ENCODE peak calls at places on chromosomes 16 and 17, in four cellular contexts. S, I, Y and K are unnamed samples.
A peak's percentile ranks its signal among the peaks of the same experiment; 100 is the strongest.

GRCh38 chr17:62740066-62740465 is 68.0 kb downstream of the MARCHF10 start:
- DNase-seq in S (no peak), I (no peak), Y (no peak), K (no peak)

GRCh38 chr16:67137605-67138004 is 13.2 kb downstream of the B3GNT9 start:
- DNase-seq in S (no peak), I (no peak), Y (no peak), K (no peak)

GRCh38 chr17:77353684-77354419 is 213.1 kb downstream of the SEC14L1 start:
- DNase-seq in S (no peak), I (no peak), Y (peak; percentile 9), K (no peak)

GRCh38 chr17:77090476-77090875 is 50.3 kb upstream of the SEC14L1 start:
- DNase-seq in S (no peak), I (no peak), Y (no peak), K (no peak)

GRCh38 chr17:42920922-42921321 is 20.3 kb downstream of the G6PC1 start:
- DNase-seq in S (no peak), I (peak; percentile 48), Y (peak; percentile 30), K (no peak)

GRCh38 chr16:66617728-66618127 is 13.2 kb downstream of the CMTM3 start:
- DNase-seq in S (no peak), I (no peak), Y (no peak), K (peak; percentile 79)

GRCh38 chr16:71367243-71367976 is 8.9 kb downstream of the CALB2 start:
- DNase-seq in S (no peak), I (peak; percentile 47), Y (peak; percentile 28), K (no peak)

GRCh38 chr17:61384384-61385090 is 15.1 kb upstream of the TBX2 start:
- DNase-seq in S (no peak), I (no peak), Y (no peak), K (no peak)

GRCh38 chr16:63323055-63323454 is 1286.8 kb upstream of the CDH8 start:
- DNase-seq in S (no peak), I (no peak), Y (no peak), K (no peak)

GRCh38 chr16:66660422-66661209 is 35.9 kb downstream of the CMTM4 start:
- DNase-seq in S (no peak), I (peak; percentile 52), Y (peak; percentile 46), K (peak; percentile 58)

GRCh38 chr16:82715833-82716232 is 89.1 kb downstream of the CDH13 start:
- DNase-seq in S (no peak), I (no peak), Y (no peak), K (no peak)

GRCh38 chr17:74372426-74372825 is 5.1 kb downstream of the GPR142 start:
- DNase-seq in S (no peak), I (no peak), Y (no peak), K (no peak)

GRCh38 chr16:8936421-8936820 is 27.3 kb downstream of the USP7 start:
- DNase-seq in S (no peak), I (peak; percentile 56), Y (peak; percentile 59), K (no peak)

GRCh38 chr17:60327122-60327869 is 64.6 kb downstream of the USP32 start:
- DNase-seq in S (no peak), I (no peak), Y (no peak), K (no peak)

GRCh38 chr16:29007865-29008593 is 23.2 kb downstream of the LAT start:
- DNase-seq in S (no peak), I (no peak), Y (no peak), K (no peak)

GRCh38 chr17:43655702-43656275 is 5.9 kb downstream of the MEOX1 start:
- DNase-seq in S (no peak), I (no peak), Y (no peak), K (no peak)

GRCh38 chr16:81471882-81472281 is 27.3 kb downstream of the CMIP start:
- DNase-seq in S (no peak), I (no peak), Y (no peak), K (no peak)

GRCh38 chr16:3007059-3007956 is 5.4 kb upstream of the CLDN9 start:
- DNase-seq in S (no peak), I (peak; percentile 76), Y (no peak), K (no peak)
- TF ChIP-seq POLR2A in S (no peak), I (peak; percentile 39), Y (no peak), K (no peak)

DNA sequence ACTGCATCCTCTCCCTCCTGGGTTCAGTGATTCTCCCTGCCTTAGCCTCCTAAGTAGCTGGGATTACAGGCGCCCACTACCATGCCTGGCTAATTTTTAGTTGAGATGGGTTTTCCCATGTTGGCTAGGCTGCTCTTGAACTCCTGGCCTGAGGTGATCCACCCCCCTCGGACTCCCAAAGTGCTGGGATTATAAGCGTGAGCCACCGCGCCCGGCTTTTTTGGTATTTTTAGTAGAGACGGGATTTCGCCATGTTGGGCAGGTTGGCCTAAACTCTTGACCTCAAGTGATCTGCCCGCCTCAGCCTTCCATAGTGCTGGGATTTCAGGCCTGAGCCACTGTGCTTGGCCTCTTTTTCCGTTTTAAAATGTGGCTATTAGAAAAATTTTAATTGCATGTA is 343.8 kb upstream of the RBFOX1 start:
- DNase-seq in S (no peak), I (no peak), Y (no peak), K (no peak)
- TF ChIP-seq POLR2A in S (no peak), I (no peak), Y (no peak), K (no peak)

DNA sequence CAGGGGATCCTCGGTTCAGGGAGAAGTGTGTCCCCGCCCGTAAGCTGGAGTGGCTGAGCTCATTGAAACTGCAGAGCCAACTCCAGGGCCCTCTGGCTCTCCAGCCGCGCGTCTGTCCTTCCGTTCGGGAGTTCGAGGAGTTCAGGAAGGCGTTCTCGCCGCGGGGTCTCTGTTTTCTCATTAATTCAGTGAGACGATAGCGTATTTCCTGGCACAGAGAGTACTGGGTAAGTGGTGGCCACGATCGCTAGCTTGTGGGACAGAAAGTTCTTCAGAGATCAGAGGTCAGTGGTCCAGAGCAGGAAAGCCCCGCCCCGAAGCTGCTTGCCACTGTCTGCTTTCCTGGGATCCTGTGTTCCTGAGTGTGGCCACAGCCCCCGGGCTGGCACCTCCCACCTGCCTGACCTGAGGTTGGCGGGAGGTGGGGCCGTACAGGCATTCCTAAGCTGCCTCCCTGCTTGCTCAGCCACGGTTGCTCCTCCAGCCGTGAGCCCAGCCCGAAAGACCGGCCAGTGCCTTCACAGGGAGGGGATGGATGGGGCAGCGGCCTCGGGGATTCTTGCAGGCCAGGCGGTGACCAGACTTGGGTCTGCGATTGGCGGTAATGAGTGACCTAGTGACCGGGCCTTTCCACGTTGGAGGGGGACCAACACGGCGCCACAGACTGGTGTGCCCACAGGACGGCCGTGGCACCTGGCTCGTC is 8.9 kb downstream of the BAIAP2 start:
- DNase-seq in S (no peak), I (no peak), Y (peak; percentile 76), K (peak; percentile 85)
- TF ChIP-seq POLR2A in S (no peak), I (peak; percentile 23), Y (no peak), K (no peak)

GRCh38 chr16:383326-384020 is 1.7 kb upstream of the PGAP6 start:
- DNase-seq in S (peak; percentile 68), I (peak; percentile 76), Y (peak; percentile 81), K (no peak)
- TF ChIP-seq POLR2A in S (no peak), I (peak; percentile 72), Y (no peak), K (no peak)

DNA sequence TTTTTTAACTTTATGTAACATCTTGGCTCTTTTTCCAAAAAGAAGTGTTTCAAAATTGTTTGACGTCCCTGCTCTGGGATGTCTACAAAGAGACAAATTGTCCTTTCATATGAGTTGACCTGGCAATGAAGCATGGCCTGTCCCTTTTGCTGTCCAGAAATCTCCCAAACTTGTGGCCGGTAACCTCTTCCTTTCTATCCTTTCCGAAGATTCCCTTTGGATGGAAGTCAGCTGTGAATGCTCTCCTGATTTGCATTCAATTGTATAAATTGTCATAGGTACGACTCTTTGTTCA is 40.9 kb upstream of the FAM20A start:
- DNase-seq in S (no peak), I (no peak), Y (no peak), K (no peak)
- TF ChIP-seq POLR2A in S (no peak), I (no peak), Y (no peak), K (no peak)

GRCh38 chr16:425082-425718 is at the start of gene RAB11FIP3:
- DNase-seq in S (peak; percentile 88), I (peak; percentile 78), Y (peak; percentile 80), K (no peak)
- TF ChIP-seq POLR2A in S (peak; percentile 46), I (peak; percentile 60), Y (peak; percentile 16), K (peak; percentile 68)

DNA sequence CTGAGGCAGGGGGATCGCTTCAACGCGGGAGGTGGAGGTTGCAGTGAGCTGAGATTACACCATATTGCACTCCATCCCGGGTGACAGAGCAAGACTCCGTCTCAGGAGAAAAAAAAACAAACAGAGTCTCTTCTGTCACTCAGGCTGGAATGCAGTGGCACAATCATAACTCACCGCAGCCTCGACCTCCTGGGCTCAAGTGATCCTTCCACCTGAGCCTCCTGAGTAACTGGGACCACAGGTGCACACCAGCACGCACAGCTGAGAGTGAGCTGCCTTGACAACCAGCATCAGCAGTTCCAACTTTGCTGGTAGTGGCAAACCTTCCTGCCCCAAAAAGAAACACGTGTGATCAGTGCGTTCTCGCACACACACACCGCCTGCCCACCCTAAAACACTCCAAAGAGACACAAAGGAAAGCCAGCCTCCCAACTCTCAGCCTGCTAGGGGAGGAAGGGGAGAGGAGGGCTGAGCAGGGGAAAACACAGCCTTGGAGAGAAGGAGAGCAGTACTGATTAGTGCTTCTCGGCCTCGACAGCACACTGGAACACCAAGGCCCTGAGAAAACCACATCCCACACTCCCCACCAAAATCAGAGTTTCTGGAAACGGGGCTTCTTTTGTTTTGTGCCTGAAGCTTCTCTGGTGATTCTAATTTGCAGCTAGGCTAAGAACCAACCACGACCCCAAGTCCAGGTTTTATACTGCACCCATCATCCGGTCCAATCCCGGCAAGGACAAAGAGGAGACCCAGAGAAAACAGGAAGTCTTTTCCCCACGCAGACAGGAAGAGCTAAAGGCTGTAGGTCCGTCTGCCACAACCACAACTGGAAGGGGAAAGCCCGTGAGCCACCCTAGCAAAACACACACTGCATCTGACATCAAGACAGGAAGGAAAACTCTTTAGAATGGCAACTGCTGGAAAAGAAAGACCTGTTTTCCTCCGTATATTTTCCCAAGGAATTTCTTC is 28.8 kb downstream of the ZCCHC14 start:
- DNase-seq in S (no peak), I (no peak), Y (no peak), K (no peak)
- TF ChIP-seq POLR2A in S (no peak), I (no peak), Y (no peak), K (no peak)

GRCh38 chr17:79844869-79845600 is 5.8 kb upstream of the CBX4 start:
- DNase-seq in S (no peak), I (peak; percentile 56), Y (peak; percentile 60), K (no peak)

GRCh38 chr17:79842656-79843474 is 3.6 kb upstream of the CBX4 start:
- DNase-seq in S (no peak), I (no peak), Y (no peak), K (no peak)

GRCh38 chr17:79845601-79845949 is 6.3 kb upstream of the CBX4 start:
- DNase-seq in S (no peak), I (no peak), Y (no peak), K (no peak)

GRCh38 chr17:79843475-79843916 is 4.3 kb upstream of the CBX4 start:
- DNase-seq in S (no peak), I (peak; percentile 33), Y (no peak), K (no peak)

GRCh38 chr17:79843917-79844815 is 4.9 kb upstream of the CBX4 start:
- DNase-seq in S (peak; percentile 80), I (peak; percentile 70), Y (peak; percentile 70), K (no peak)
- TF ChIP-seq POLR2A in S (peak; percentile 14), I (peak; percentile 50), Y (no peak), K (no peak)